ENCODE peak calls at places on chromosomes 1 and 21, in six cellular contexts. Z is neuronal stem cell, G is cardiac fibroblast, V is AG04449, C is NCI-H1105, T is GM04504. K is an unnamed sample.

GRCh38 chr1:247681288-247681897 is 1.9 kb upstream of the OR13G1 start:
- DNase-seq in Z (peak), T (no peak), C (peak), V (no peak), G (peak), K (peak)

GRCh38 chr1:23249785-23250184 is 32.5 kb upstream of the HTR1D start:
- DNase-seq in V (no peak), C (no peak), T (no peak), G (peak), Z (no peak), K (no peak)

GRCh38 chr1:7474786-7475502 is 296.2 kb upstream of the VAMP3 start:
- DNase-seq in V (no peak), C (no peak), Z (no peak), T (no peak), G (no peak), K (no peak)

GRCh38 chr1:3521426-3521825 is 67.0 kb downstream of the ARHGEF16 start:
- DNase-seq in C (no peak), G (no peak), T (no peak), V (no peak), Z (no peak), K (no peak)

GRCh38 chr1:12169442-12170135 is 2.8 kb downstream of the TNFRSF1B start:
- DNase-seq in T (no peak), V (no peak), Z (no peak), G (no peak), C (no peak), K (no peak)

GRCh38 chr1:11273595-11274234 is 717 bp downstream of the UBIAD1 start:
- DNase-seq in C (no peak), Z (no peak), T (no peak), G (no peak), V (no peak), K (no peak)

GRCh38 chr1:94773931-94774422 is 46.2 kb upstream of the SLC44A3 start:
- DNase-seq in Z (no peak), T (peak), C (no peak), V (no peak), G (peak), K (peak)

GRCh38 chr1:1272341-1273151 is 1.1 kb downstream of the UBE2J2 start:
- DNase-seq in C (no peak), T (no peak), Z (no peak), V (no peak), G (peak), K (no peak)

GRCh38 chr1:53328490-53329182 is 766 bp upstream of the LRP8 start:
- DNase-seq in Z (peak), V (no peak), T (no peak), C (no peak), G (no peak), K (no peak)

GRCh38 chr21:16108561-16109070 is 378.8 kb downstream of the USP25 start:
- DNase-seq in V (no peak), G (no peak), Z (no peak), C (no peak), T (no peak), K (no peak)

GRCh38 chr1:192628406-192629057 is 7.4 kb upstream of the RGS13 start:
- DNase-seq in G (no peak), T (no peak), Z (no peak), C (no peak), V (no peak), K (no peak)

GRCh38 chr1:76299036-76299435 is 224.5 kb downstream of the ST6GALNAC3 start:
- DNase-seq in Z (no peak), T (no peak), V (no peak), C (no peak), G (no peak), K (no peak)

GRCh38 chr1:166730299-166730888 is 108.9 kb upstream of the POGK start:
- DNase-seq in T (no peak), C (no peak), G (peak), Z (no peak), V (no peak), K (peak)

GRCh38 chr21:36022704-36023103 is 37.6 kb downstream of the SETD4 start:
- DNase-seq in T (no peak), G (no peak), V (no peak), C (no peak), Z (no peak), K (no peak)

GRCh38 chr1:6385673-6386191 is 7.8 kb downstream of the ACOT7 start:
- DNase-seq in T (peak), V (no peak), G (peak), C (peak), Z (no peak), K (peak)

GRCh38 chr1:178768423-178768822 is 43.4 kb downstream of the RALGPS2 start:
- DNase-seq in V (no peak), T (no peak), C (peak), Z (peak), G (peak), K (peak)

GRCh38 chr1:204477036-204477740 is 17.4 kb downstream of the PIK3C2B start:
- DNase-seq in T (no peak), G (no peak), V (no peak), C (no peak), Z (no peak), K (no peak)

GRCh38 chr1:108639899-108640560 is 20.9 kb downstream of the HENMT1 start:
- DNase-seq in Z (no peak), G (no peak), T (no peak), C (no peak), V (no peak), K (no peak)

GRCh38 chr1:22600071-22600816 is 36.2 kb upstream of the C1QA start:
- DNase-seq in T (no peak), Z (no peak), G (no peak), C (no peak), V (no peak), K (no peak)

GRCh38 chr1:112011231-112011630 is 21.8 kb upstream of the KCND3 start:
- DNase-seq in V (no peak), C (no peak), Z (no peak), G (peak), T (peak), K (peak)

GRCh38 chr1:204744102-204744501 is 58.6 kb upstream of the LRRN2 start:
- DNase-seq in C (no peak), V (no peak), Z (no peak), T (no peak), G (no peak), K (no peak)

GRCh38 chr1:39450956-39451601 is 40.4 kb upstream of the BMP8A start:
- DNase-seq in T (peak), Z (no peak), C (no peak), G (peak), V (no peak), K (peak)

GRCh38 chr1:169236143-169236542 is 129.7 kb downstream of the ATP1B1 start:
- DNase-seq in T (peak), V (no peak), Z (no peak), C (no peak), G (peak), K (peak)

GRCh38 chr1:167121375-167122120 is 27.7 kb downstream of the STYXL2 start:
- DNase-seq in Z (no peak), T (no peak), V (no peak), C (no peak), G (no peak), K (no peak)

GRCh38 chr1:110309768-110310167 is 29.4 kb upstream of the RBM15 start:
- DNase-seq in Z (no peak), C (no peak), T (peak), G (peak), V (peak), K (peak)

GRCh38 chr21:44572959-44573583 is 458 bp upstream of the KRTAP10-4 start:
- DNase-seq in C (no peak), G (peak), T (no peak), Z (no peak), V (no peak), K (peak)

GRCh38 chr1:231986631-231987291 is 360.2 kb downstream of the DISC1 start:
- DNase-seq in Z (no peak), T (no peak), C (no peak), G (peak), V (no peak), K (no peak)

GRCh38 chr1:27350673-27351540 is 9.1 kb downstream of the SYTL1 start:
- DNase-seq in C (no peak), T (no peak), V (no peak), Z (peak), G (no peak), K (no peak)

GRCh38 chr1:164263540-164263939 is 295.4 kb upstream of the PBX1 start:
- DNase-seq in Z (no peak), T (no peak), C (no peak), V (no peak), G (peak), K (no peak)

GRCh38 chr1:181160322-181160721 is 71.8 kb downstream of the IER5 start:
- DNase-seq in V (no peak), G (no peak), C (no peak), T (no peak), Z (no peak), K (no peak)

GRCh38 chr1:96978431-96978830 is 256.8 kb downstream of the PTBP2 start:
- DNase-seq in Z (no peak), T (no peak), C (no peak), V (no peak), G (no peak), K (no peak)

GRCh38 chr21:22965455-22966125 is 1967.4 kb downstream of the NCAM2 start:
- DNase-seq in V (no peak), C (no peak), G (no peak), T (no peak), Z (no peak), K (no peak)